ENCODE peak calls at places on chromosomes 11 and 22, in ten cellular contexts. K is sigmoid colon, T is heart left ventricle, C is adrenal gland, J is neuronal stem cell, W is right atrium auricular region, O is Karpas-422, N is mammary epithelial cell, V is kidney, B is transverse colon. A is an unnamed sample. For H3K4me1 and H3K9me3, the result is how much of the 10 kb centered on the place peaks cover.

GRCh38 chr11:114259551-114259983 is 36.6 kb upstream of the NNMT start:
- DNase-seq in K (peak), T (no peak), C (no peak), J (no peak), W (no peak), O (no peak), N (no peak), V (no peak), B (no peak), A (no peak)

GRCh38 chr22:26806445-26807170 is 149.2 kb downstream of the MIAT start:
- DNase-seq in K (no peak), T (no peak), C (no peak), J (no peak), W (no peak), O (no peak), N (no peak), V (no peak), B (no peak), A (no peak)

GRCh38 chr11:64763804-64764611 is 4.2 kb upstream of the PYGM start:
- DNase-seq in K (no peak), T (no peak), C (no peak), J (no peak), W (no peak), O (no peak), N (no peak), V (peak), B (no peak), A (no peak)

GRCh38 chr22:33921576-33922181 is 1.4 kb upstream of the LARGE1 start:
- DNase-seq in K (peak), T (peak), C (peak), J (peak), W (peak), O (no peak), N (peak), V (peak), B (peak), A (no peak)

GRCh38 chr22:30861688-30862552 is 106.7 kb downstream of the MORC2 start:
- DNase-seq in K (no peak), T (no peak), C (no peak), J (no peak), W (no peak), O (no peak), N (no peak), V (peak), B (no peak), A (no peak)

GRCh38 chr11:8581300-8581699 is 12.7 kb downstream of the STK33 start:
- DNase-seq in K (no peak), T (no peak), C (no peak), J (no peak), W (no peak), O (no peak), N (no peak), V (no peak), B (no peak), A (no peak)

GRCh38 chr22:41589601-41590365 is at the start of gene PMM1:
- DNase-seq in K (peak), T (peak), C (peak), J (peak), W (peak), O (peak), N (peak), V (peak), B (peak), A (peak)

GRCh38 chr11:1230456-1231395 is 7.9 kb downstream of the MUC5B start:
- DNase-seq in K (peak), T (peak), C (no peak), J (no peak), W (no peak), O (no peak), N (peak), V (peak), B (peak), A (peak)

GRCh38 chr11:37963440-37963839 is 1365.4 kb upstream of the RAG2 start:
- DNase-seq in K (no peak), T (no peak), C (no peak), J (no peak), W (no peak), O (no peak), N (no peak), V (no peak), B (no peak), A (no peak)

GRCh38 chr22:31630331-31631329 is 31.4 kb downstream of the PISD start:
- DNase-seq in K (peak), T (peak), C (peak), J (peak), W (peak), O (peak), N (peak), V (peak), B (peak), A (peak)

GRCh38 chr11:120527111-120527748 is 15.7 kb downstream of the GRIK4 start:
- DNase-seq in K (no peak), T (no peak), C (no peak), J (no peak), W (no peak), O (no peak), N (no peak), V (peak), B (no peak), A (no peak)

GRCh38 chr11:12133539-12134238 is 23.3 kb downstream of the MICAL2 start:
- DNase-seq in K (no peak), T (no peak), C (no peak), J (no peak), W (no peak), O (no peak), N (no peak), V (no peak), B (no peak), A (no peak)

GRCh38 chr11:132187814-132188213 is 817.4 kb downstream of the NTM start:
- DNase-seq in K (no peak), T (no peak), C (no peak), J (no peak), W (no peak), O (no peak), N (no peak), V (no peak), B (no peak), A (no peak)

GRCh38 chr11:2930705-2931415 is 1.6 kb upstream of the PHLDA2 start:
- DNase-seq in K (peak), T (peak), C (peak), J (peak), W (no peak), O (peak), N (peak), V (peak), B (peak), A (peak)

GRCh38 chr22:42856179-42856864 is 751 bp downstream of the ARFGAP3 start:
- DNase-seq in K (peak), T (peak), C (peak), J (peak), W (peak), O (peak), N (no peak), V (peak), B (peak), A (no peak)

GRCh38 chr22:17412232-17412631 is 43.0 kb downstream of the CECR2 start:
- DNase-seq in K (no peak), T (no peak), C (no peak), J (no peak), W (no peak), O (no peak), N (no peak), V (no peak), B (no peak), A (no peak)

GRCh38 chr11:119092880-119093665 is 8.4 kb downstream of the HMBS start:
- DNase-seq in K (peak), T (no peak), C (peak), J (no peak), W (no peak), O (peak), N (no peak), V (no peak), B (no peak), A (no peak)

GRCh38 chr11:18766015-18766414 is 25.6 kb downstream of the PTPN5 start:
- DNase-seq in K (no peak), T (no peak), C (no peak), J (no peak), W (no peak), O (no peak), N (no peak), V (no peak), B (no peak), A (no peak)

GRCh38 chr22:20208713-20209310 is 58.0 kb upstream of the CCDC188 start:
- DNase-seq in K (no peak), T (no peak), C (no peak), J (no peak), W (no peak), O (no peak), N (no peak), V (no peak), B (no peak), A (no peak)

GRCh38 chr11:120180571-120181445 is 30.0 kb upstream of the OAF start:
- DNase-seq in K (peak), T (peak), C (peak), J (peak), W (peak), O (no peak), N (peak), V (peak), B (no peak), A (no peak)

GRCh38 chr11:73983764-73984543 is 1.3 kb upstream of the UCP2 start:
- DNase-seq in K (peak), T (no peak), C (no peak), J (no peak), W (no peak), O (peak), N (no peak), V (peak), B (no peak), A (no peak)

GRCh38 chr22:49972163-49973017 is 11.8 kb downstream of the PIM3 start:
- DNase-seq in K (peak), T (peak), C (peak), J (no peak), W (no peak), O (no peak), N (no peak), V (peak), B (no peak), A (no peak)

GRCh38 chr11:131977854-131978253 is 607.4 kb downstream of the NTM start:
- DNase-seq in K (no peak), T (no peak), C (no peak), J (no peak), W (no peak), O (no peak), N (peak), V (no peak), B (no peak), A (no peak)

GRCh38 chr11:134119094-134119493 is 50.2 kb downstream of the JAM3 start:
- DNase-seq in K (no peak), T (no peak), C (no peak), J (no peak), W (no peak), O (no peak), N (peak), V (no peak), B (no peak), A (no peak)

GRCh38 chr11:26045082-26045481 is 286.8 kb upstream of the ANO3 start:
- DNase-seq in K (no peak), T (no peak), C (no peak), J (no peak), W (no peak), O (no peak), N (peak), V (no peak), B (no peak), A (no peak)

GRCh38 chr11:32088117-32088941 is 2.5 kb upstream of the RCN1 start:
- DNase-seq in K (no peak), T (peak), C (peak), J (no peak), W (peak), O (no peak), N (peak), V (peak), B (no peak), A (no peak)

GRCh38 chr11:35427158-35427557 is 7.8 kb upstream of the SLC1A2 start:
- DNase-seq in K (no peak), T (no peak), C (no peak), J (no peak), W (no peak), O (no peak), N (no peak), V (no peak), B (no peak), A (no peak)

GRCh38 chr22:39240841-39241631 is 3.7 kb downstream of the PDGFB start:
- DNase-seq in K (peak), T (peak), C (peak), J (no peak), W (peak), O (peak), N (peak), V (peak), B (peak), A (no peak)

GRCh38 chr11:94519478-94520084 is 7.3 kb downstream of the C11orf97 start:
- DNase-seq in K (no peak), T (no peak), C (peak), J (peak), W (no peak), O (peak), N (no peak), V (no peak), B (no peak), A (no peak)

GRCh38 chr11:109648804-109649203 is 226.8 kb downstream of the C11orf87 start:
- DNase-seq in K (no peak), T (no peak), C (no peak), J (no peak), W (no peak), O (no peak), N (no peak), V (no peak), B (no peak), A (no peak)

GRCh38 chr11:66417000-66417399 is 3.8 kb upstream of the NPAS4 start:
- DNase-seq in K (no peak), T (no peak), C (no peak), J (no peak), W (no peak), O (no peak), N (no peak), V (no peak), B (no peak), A (no peak)
- H3K4me1 ChIP-seq in K (under half), T (under half), C (under half), J (under half), W (under half), O (under half), N (under half), V (under half), B (under half), A (under half)

DNA sequence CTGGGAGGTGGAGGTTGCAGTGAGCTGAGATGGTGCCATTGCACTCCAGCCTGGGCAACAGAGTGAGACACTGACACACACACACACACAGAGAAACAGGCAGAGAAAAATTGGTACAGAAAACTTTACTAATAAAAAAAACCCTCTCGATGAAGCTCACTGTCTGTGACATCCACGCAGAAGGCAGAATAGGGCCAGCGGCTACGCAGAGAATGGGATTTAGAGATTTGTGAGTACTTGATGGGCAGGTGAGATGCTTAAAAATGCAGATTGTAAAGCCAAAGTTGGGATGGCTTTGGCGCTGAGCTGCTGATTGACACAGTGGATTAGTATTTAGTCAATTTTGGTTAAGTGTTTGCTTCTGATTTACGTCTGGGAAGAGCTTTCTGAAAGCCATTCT is 561.1 kb downstream of the TBC1D22A start:
- DNase-seq in K (no peak), T (no peak), C (no peak), J (no peak), W (no peak), O (no peak), N (no peak), V (no peak), B (no peak), A (no peak)
- H3K9me3 ChIP-seq in K (under half), T (under half), C (under half), J (under half), W (under half), O (under half), N (under half), V (under half), B (under half), A (under half)

DNA sequence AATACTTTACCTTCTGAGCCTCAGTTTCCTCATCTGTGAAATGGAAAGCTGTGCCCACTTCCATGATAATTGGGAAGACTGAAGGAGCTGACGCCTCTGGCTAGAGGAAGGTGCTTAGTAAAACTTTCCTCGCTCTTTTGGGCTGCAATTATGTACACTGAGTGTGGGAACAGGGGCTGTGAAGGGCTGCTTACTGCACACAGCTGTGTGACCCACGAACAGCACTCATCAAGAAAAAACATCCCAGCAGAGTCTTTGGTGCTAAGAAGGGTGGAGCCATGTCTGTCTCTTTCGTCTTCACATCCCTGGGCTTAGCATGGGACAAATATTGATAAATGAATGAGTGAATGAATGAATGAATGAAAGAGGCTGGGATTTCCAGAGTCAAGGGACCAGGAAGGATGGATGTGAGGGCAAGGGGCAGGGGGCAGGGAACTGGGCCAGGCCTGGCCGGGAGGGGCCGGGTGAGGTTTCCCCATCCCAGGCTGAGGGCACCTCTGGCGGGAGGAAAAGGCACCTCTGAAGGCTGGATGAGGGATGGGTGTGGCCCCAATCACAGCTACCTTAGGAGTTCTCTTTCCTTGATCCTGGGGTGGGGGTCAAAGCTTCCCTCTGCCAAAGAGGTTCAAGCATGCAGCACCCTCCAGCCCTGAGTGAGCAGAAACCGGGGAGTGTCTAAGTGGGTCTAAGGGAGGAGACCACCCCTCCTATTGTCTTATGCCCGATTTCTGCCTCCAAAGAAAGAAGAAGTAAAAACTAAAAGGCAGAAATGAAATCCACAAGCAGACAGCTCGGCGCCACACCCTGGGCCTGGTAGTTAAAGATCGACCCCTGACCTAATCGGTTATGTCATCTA is 9.2 kb upstream of the CD5 start:
- DNase-seq in K (no peak), T (no peak), C (no peak), J (no peak), W (no peak), O (no peak), N (no peak), V (no peak), B (no peak), A (no peak)
- H3K27ac ChIP-seq in K (no peak), T (no peak), C (no peak), J (no peak), W (no peak), O (no peak), N (no peak), V (no peak), B (no peak), A (no peak)

DNA sequence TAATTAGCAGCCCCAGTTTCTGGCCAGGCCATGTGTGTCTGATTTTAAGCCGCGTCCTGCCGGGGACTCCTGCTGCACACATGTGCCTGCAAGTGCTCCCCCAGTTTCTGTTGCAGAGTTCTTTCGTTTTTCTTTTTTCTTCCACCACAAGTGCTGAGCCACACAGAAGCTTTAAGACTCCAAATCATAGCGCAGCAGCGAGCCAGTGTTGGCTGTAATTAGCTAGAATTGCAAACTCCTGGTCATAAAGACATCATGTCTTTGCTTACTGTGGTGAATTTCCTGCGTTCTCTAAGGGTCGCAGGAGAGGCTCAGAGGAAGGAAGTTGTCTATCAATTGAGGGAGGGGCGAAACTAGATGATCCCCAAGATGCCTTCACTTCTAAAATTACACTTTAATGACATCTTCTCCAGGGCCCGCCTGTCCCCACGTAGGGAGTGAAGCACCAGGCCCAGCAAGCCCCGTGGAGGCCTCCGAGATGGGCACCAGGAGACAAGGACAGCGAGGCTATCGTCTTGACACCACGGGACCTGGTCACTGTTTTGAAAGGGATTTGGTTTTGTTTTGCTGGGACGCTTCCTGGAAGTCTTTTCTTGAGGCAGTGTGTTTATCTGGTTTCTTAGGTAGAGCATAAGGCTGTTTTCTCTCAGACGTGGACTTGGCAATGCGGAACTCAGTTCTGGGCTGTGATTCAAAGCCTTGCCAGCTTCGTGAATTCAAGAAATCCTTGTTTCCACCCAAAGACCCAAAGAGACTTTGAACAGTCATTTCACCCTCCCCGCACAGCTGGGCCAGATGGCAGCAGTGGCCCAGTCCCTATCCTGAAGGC is 71.8 kb downstream of the UBASH3B start:
- DNase-seq in K (no peak), T (no peak), C (no peak), J (peak), W (no peak), O (no peak), N (no peak), V (no peak), B (peak), A (no peak)
- H3K4me1 ChIP-seq in K (under half), T (under half), C (under half), J (under half), W (under half), O (under half), N (under half), V (under half), B (under half), A (under half)

A was measured in RWPE2.